ENCODE peak calls at places on chromosome 21, in ten cellular contexts. C is caudate nucleus, P is AG08395, D is GM18507, G is smooth muscle cell of the brain vasculature, Q is adipocyte, T is astrocyte, E is brain pericyte, M is GM23248, B is mesendoderm. J is an unnamed sample.

GRCh38 chr21:42142598-42142997 is 71.5 kb downstream of the UMODL1 start:
- DNase-seq in E (no peak), Q (no peak), T (no peak), C (no peak), M (no peak), B (no peak), D (no peak), G (no peak), P (no peak), J (no peak)

GRCh38 chr21:45012661-45013270 is 61.6 kb upstream of the ADARB1 start:
- DNase-seq in P (no peak), Q (no peak), D (no peak), M (no peak), C (no peak), B (no peak), E (no peak), G (no peak), T (no peak), J (peak; percentile 13)

GRCh38 chr21:32457360-32457840 is 44.9 kb downstream of the EVA1C start:
- DNase-seq in G (no peak), D (no peak), P (peak; percentile 15), E (no peak), M (peak; percentile 33), B (no peak), T (no peak), C (no peak), Q (no peak), J (peak; percentile 68)

GRCh38 chr21:27248791-27249190 is 281.9 kb upstream of the ADAMTS5 start:
- DNase-seq in C (no peak), P (no peak), B (no peak), T (no peak), E (no peak), D (no peak), G (no peak), Q (no peak), M (no peak), J (no peak)

GRCh38 chr21:31293986-31294385 is 50.1 kb downstream of the TIAM1 start:
- DNase-seq in Q (peak; percentile 82), G (peak; percentile 55), M (peak; percentile 92), E (peak; percentile 53), T (peak; percentile 96), B (peak; percentile 70), C (no peak), P (peak; percentile 84), D (no peak), J (no peak)

GRCh38 chr21:42120056-42120903 is 49.2 kb downstream of the UMODL1 start:
- DNase-seq in T (no peak), B (peak; percentile 63), C (no peak), D (no peak), G (no peak), E (no peak), P (no peak), Q (no peak), M (no peak), J (no peak)

GRCh38 chr21:26583737-26584136 is 10.7 kb upstream of the CYYR1 start:
- DNase-seq in T (no peak), B (no peak), E (no peak), Q (no peak), D (no peak), C (no peak), G (no peak), M (no peak), P (no peak), J (no peak)

GRCh38 chr21:29299906-29300546 is 1.3 kb downstream of the BACH1 start:
- DNase-seq in D (peak; percentile 8), T (peak; percentile 98), C (no peak), Q (peak; percentile 96), B (peak; percentile 89), G (peak; percentile 78), M (peak; percentile 98), P (peak; percentile 84), E (peak; percentile 71), J (no peak)

GRCh38 chr21:28687571-28687970 is 305.1 kb downstream of the LTN1 start:
- DNase-seq in D (no peak), P (no peak), B (no peak), E (no peak), T (no peak), M (no peak), Q (no peak), G (no peak), C (no peak), J (no peak)

GRCh38 chr21:42837421-42838211 is 41.7 kb downstream of the WDR4 start:
- DNase-seq in C (no peak), D (no peak), P (no peak), E (no peak), G (no peak), M (no peak), B (no peak), T (no peak), Q (no peak), J (peak; percentile 9)

GRCh38 chr21:33800753-33801423 is 114.7 kb downstream of the ATP5PO start:
- DNase-seq in T (no peak), M (no peak), Q (no peak), P (no peak), D (no peak), E (no peak), C (no peak), B (no peak), G (no peak), J (no peak)

GRCh38 chr21:43005635-43006034 is 31.3 kb downstream of the PKNOX1 start:
- DNase-seq in D (no peak), C (no peak), B (no peak), G (no peak), M (no peak), P (no peak), E (no peak), T (no peak), Q (no peak), J (no peak)

GRCh38 chr21:46119565-46120271 is 21.8 kb downstream of the COL6A2 start:
- DNase-seq in P (no peak), G (no peak), B (no peak), T (no peak), C (no peak), Q (no peak), D (no peak), E (no peak), M (no peak), J (peak; percentile 18)

GRCh38 chr21:35963920-35964451 is 96.3 kb downstream of the SETD4 start:
- DNase-seq in Q (no peak), P (no peak), G (no peak), E (no peak), M (no peak), B (peak; percentile 35), T (no peak), D (no peak), C (no peak), J (no peak)

GRCh38 chr21:42242611-42243010 is 23.7 kb downstream of the ABCG1 start:
- DNase-seq in Q (no peak), E (no peak), T (no peak), M (no peak), G (no peak), D (no peak), P (no peak), C (no peak), B (no peak), J (no peak)

J was measured in uterus.